ENCODE peak calls at places on chromosome X, in eight cellular contexts. I is WTC11, Z is adrenal gland, A is ascending aorta, L is Panc1, Q is RWPE1, M is cardiac fibroblast, E is fibroblast of lung. X is an unnamed sample.
A peak's percentile ranks its signal among the peaks of the same experiment; 100 is the strongest.

GRCh38 chrX:64850371-64851082 is 125.7 kb downstream of the ZC4H2 start:
- DNase-seq in E (no peak), M (no peak), I (no peak), L (no peak), A (no peak), Q (no peak), Z (no peak), X (no peak)

GRCh38 chrX:101385795-101386541 is at the start of gene BTK:
- DNase-seq in M (no peak), E (no peak), L (no peak), I (no peak), Z (no peak), Q (no peak), A (no peak), X (no peak)

GRCh38 chrX:104310084-104310483 is 55.4 kb upstream of the ESX1 start:
- DNase-seq in M (peak; percentile 53), Q (peak; percentile 20), I (no peak), A (no peak), L (peak; percentile 18), Z (no peak), E (peak; percentile 41), X (peak; percentile 41)

GRCh38 chrX:72540318-72540717 is 32.3 kb downstream of the HDAC8 start:
- DNase-seq in Q (peak; percentile 1), I (no peak), A (no peak), E (peak; percentile 28), M (peak; percentile 49), L (no peak), Z (no peak), X (peak; percentile 46)

GRCh38 chrX:17057209-17057608 is 110.8 kb downstream of the REPS2 start:
- DNase-seq in L (no peak), Z (no peak), I (no peak), Q (no peak), E (no peak), A (no peak), M (no peak), X (no peak)

GRCh38 chrX:13109811-13110210 is 65.4 kb upstream of the FAM9C start:
- DNase-seq in A (no peak), E (peak; percentile 67), I (no peak), M (peak; percentile 54), L (no peak), Z (no peak), Q (no peak), X (peak; percentile 86)

GRCh38 chrX:43882294-43882681 is at the start of gene MAOB:
- DNase-seq in L (no peak), A (no peak), M (no peak), I (peak; percentile 42), Q (peak; percentile 26), Z (peak; percentile 58), E (peak; percentile 30), X (no peak)

GRCh38 chrX:53280703-53281320 is 572 bp downstream of the IQSEC2 start:
- DNase-seq in Q (peak; percentile 29), E (peak; percentile 63), L (no peak), I (no peak), Z (peak; percentile 72), M (peak; percentile 32), A (no peak), X (peak; percentile 52)

GRCh38 chrX:85221361-85221760 is 22.2 kb downstream of the SATL1 start:
- DNase-seq in M (no peak), I (no peak), E (no peak), A (no peak), Q (no peak), Z (no peak), L (no peak), X (no peak)

GRCh38 chrX:75522565-75523411 is at the start of gene ZDHHC15:
- DNase-seq in A (no peak), I (peak; percentile 53), E (peak; percentile 52), L (no peak), Q (peak; percentile 1), Z (peak; percentile 82), M (no peak), X (no peak)

GRCh38 chrX:10648608-10649007 is 28.2 kb upstream of the MID1 start:
- DNase-seq in Z (no peak), E (peak; percentile 15), A (no peak), I (no peak), M (peak; percentile 42), Q (no peak), L (no peak), X (peak; percentile 81)

DNA sequence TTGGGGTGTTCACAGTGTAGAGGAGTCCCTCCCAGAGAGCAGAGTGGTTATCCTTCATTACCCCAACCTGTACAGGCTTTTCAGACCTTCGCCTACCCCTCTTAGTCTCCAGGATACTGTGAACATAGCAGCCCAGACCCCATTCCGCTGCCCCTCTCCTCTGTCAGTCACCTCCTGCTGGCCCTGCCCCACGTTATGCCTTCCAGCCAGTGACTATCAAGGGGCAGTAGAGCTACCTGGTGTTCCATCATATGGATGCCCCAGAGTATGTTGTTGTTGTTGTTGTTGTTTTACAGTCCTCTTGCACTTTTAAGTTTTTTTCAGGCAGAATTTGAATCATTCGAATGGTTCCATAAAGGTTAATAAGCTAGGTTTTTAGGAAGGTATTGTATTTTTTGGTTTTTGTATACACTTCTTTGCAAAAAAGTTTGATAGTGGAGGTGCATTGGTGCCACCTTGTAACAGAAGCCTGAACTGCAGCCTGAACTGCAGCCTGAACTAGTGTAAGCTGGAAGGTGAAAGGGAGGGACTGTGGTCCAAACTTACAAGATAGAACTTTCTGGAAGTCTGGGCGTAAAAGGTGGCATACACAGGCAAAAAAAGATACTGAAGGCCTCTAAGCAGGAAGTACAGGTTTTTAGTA is 101.4 kb upstream of the RAB40AL start:
- DNase-seq in L (peak; percentile 25), Q (no peak), Z (peak; percentile 64), M (peak; percentile 57), E (no peak), A (no peak), I (peak; percentile 33), X (peak; percentile 28)
- TF ChIP-seq CTCF in L (peak; percentile 78), Q (peak; percentile 43), Z (peak; percentile 28), M (peak; percentile 58), E (peak; percentile 58), A (no peak), I (no peak), X (peak; percentile 68)

GRCh38 chrX:74133156-74133796 is 170.7 kb upstream of the ZCCHC13 start:
- DNase-seq in E (peak; percentile 64), L (peak; percentile 27), I (no peak), M (peak; percentile 80), Q (peak; percentile 34), Z (no peak), A (no peak), X (peak; percentile 76)
- TF ChIP-seq CTCF in E (peak; percentile 44), L (peak; percentile 66), I (peak; percentile 56), M (peak; percentile 27), Q (peak; percentile 53), Z (peak; percentile 72), A (peak; percentile 69), X (peak; percentile 67)

GRCh38 chrX:47026198-47026597 is 52.0 kb upstream of the RGN start:
- DNase-seq in A (no peak), E (no peak), L (no peak), M (no peak), I (no peak), Q (no peak), Z (no peak), X (no peak)

DNA sequence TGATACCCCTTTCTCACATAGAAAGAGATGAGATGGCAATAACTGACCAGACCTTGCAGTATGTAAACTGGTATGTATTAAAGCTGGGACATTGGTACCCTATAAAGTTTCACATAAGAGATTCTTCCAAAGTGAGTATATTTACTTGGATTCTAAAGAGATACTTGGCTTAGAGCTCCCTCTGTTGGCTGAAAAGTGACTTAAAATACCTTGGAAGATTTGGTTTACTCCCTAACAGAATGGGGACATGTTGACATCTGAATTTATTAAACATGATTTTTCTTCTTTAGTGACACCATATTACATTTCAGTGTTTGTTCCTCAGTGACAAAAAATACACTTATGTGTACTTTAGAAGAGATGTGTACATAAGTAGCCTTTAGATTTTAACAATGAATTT is 47.9 kb upstream of the RGN start:
- DNase-seq in I (no peak), A (no peak), L (peak; percentile 33), Q (peak; percentile 36), M (peak; percentile 77), Z (no peak), E (peak; percentile 50), X (peak; percentile 77)
- TF ChIP-seq CTCF in I (no peak), A (peak; percentile 11), L (peak; percentile 67), Q (peak; percentile 56), M (peak; percentile 29), Z (peak; percentile 52), E (peak; percentile 14), X (peak; percentile 57)

DNA sequence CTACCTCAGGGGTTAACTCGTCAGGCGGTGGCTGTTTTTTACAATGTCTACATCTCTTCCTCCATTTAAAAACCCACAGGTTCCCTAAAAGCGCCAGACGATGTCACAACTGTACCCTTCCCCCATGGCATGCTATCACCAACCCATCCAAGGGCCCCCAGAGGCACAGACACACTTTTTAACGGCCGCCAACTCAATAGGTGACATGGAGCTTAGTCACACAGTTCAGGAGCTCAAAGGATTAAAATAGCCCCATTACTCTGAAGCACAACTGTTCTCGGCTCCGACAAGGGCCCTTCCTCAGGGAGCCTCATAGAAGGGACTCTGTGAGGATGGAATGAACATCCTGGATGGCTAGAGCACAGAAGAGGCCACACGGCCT is 12.4 kb downstream of the SH3KBP1 start:
- DNase-seq in E (peak; percentile 24), Q (no peak), Z (no peak), A (no peak), I (no peak), M (no peak), L (no peak), X (no peak)
- TF ChIP-seq CTCF in E (no peak), Q (no peak), Z (no peak), A (no peak), I (no peak), M (no peak), L (no peak), X (no peak)

GRCh38 chrX:153928846-153929245 is 2.8 kb upstream of the ARHGAP4 start:
- DNase-seq in A (no peak), Q (no peak), L (no peak), M (no peak), E (no peak), I (no peak), Z (no peak), X (no peak)

GRCh38 chrX:153929576-153929975 is 3.5 kb upstream of the ARHGAP4 start:
- DNase-seq in Q (no peak), A (no peak), I (no peak), M (no peak), L (no peak), Z (no peak), E (no peak), X (no peak)

GRCh38 chrX:153926863-153927685 is 1.0 kb upstream of the ARHGAP4 start:
- DNase-seq in Z (peak; percentile 84), I (no peak), A (no peak), Q (no peak), M (peak; percentile 44), E (peak; percentile 30), L (no peak), X (peak; percentile 38)

GRCh38 chrX:153927686-153927935 is 1.5 kb upstream of the ARHGAP4 start:
- DNase-seq in E (no peak), A (no peak), L (no peak), M (no peak), Q (no peak), Z (no peak), I (no peak), X (no peak)

GRCh38 chrX:153927936-153928760 is 2.1 kb upstream of the ARHGAP4 start:
- DNase-seq in Z (peak; percentile 98), I (peak; percentile 91), E (peak; percentile 98), L (peak; percentile 91), Q (peak; percentile 92), M (peak; percentile 99), A (peak; percentile 91), X (peak; percentile 98)
- TF ChIP-seq CTCF in Z (no peak), I (no peak), E (peak; percentile 6), L (no peak), Q (peak; percentile 21), M (peak; percentile 9), A (no peak), X (no peak)